ENCODE peak calls at places on chromosomes 1 and 21, in six cellular contexts. One of them, this sample, is unnamed.

GRCh38 chr1:25820247-25821111 is 725 bp downstream of the MTFR1L start:
- DNase-seq in SJSA1: peak
- DNase-seq in astrocyte: peak
- DNase-seq in hypothalamus: no peak
- DNase-seq in activated T-cell treated with anti-CD3 and anti-CD28 coated beads, Interleukin-2, amount 50 U/mL, for 72 hours: peak
- DNase-seq in hepatic stellate cell: peak
- DNase-seq in this sample: peak

GRCh38 chr21:42299324-42300044 is 15.7 kb downstream of the TFF3 start:
- DNase-seq in activated T-cell treated with anti-CD3 and anti-CD28 coated beads, Interleukin-2, amount 50 U/mL, for 72 hours: peak
- DNase-seq in astrocyte: no peak
- DNase-seq in SJSA1: no peak
- DNase-seq in hypothalamus: no peak
- DNase-seq in hepatic stellate cell: no peak
- DNase-seq in this sample: peak

GRCh38 chr21:45364464-45365185 is 40.3 kb upstream of the COL18A1 start:
- DNase-seq in hypothalamus: no peak
- DNase-seq in activated T-cell treated with anti-CD3 and anti-CD28 coated beads, Interleukin-2, amount 50 U/mL, for 72 hours: no peak
- DNase-seq in astrocyte: peak
- DNase-seq in hepatic stellate cell: peak
- DNase-seq in SJSA1: peak
- DNase-seq in this sample: peak

GRCh38 chr21:38804617-38805281 is 980 bp upstream of the ETS2 start:
- DNase-seq in activated T-cell treated with anti-CD3 and anti-CD28 coated beads, Interleukin-2, amount 50 U/mL, for 72 hours: peak
- DNase-seq in hypothalamus: peak
- DNase-seq in hepatic stellate cell: peak
- DNase-seq in SJSA1: peak
- DNase-seq in astrocyte: peak
- DNase-seq in this sample: peak

GRCh38 chr1:150895618-150896017 is 8.7 kb downstream of the CTXND2 start:
- DNase-seq in astrocyte: peak
- DNase-seq in SJSA1: no peak
- DNase-seq in hypothalamus: no peak
- DNase-seq in hepatic stellate cell: no peak
- DNase-seq in activated T-cell treated with anti-CD3 and anti-CD28 coated beads, Interleukin-2, amount 50 U/mL, for 72 hours: no peak
- DNase-seq in this sample: no peak

GRCh38 chr1:180926164-180926981 is 13.7 kb downstream of the KIAA1614 start:
- DNase-seq in SJSA1: no peak
- DNase-seq in activated T-cell treated with anti-CD3 and anti-CD28 coated beads, Interleukin-2, amount 50 U/mL, for 72 hours: no peak
- DNase-seq in hypothalamus: peak
- DNase-seq in hepatic stellate cell: peak
- DNase-seq in astrocyte: peak
- DNase-seq in this sample: peak

GRCh38 chr1:55131801-55132200 is 83.4 kb downstream of the USP24 start:
- DNase-seq in activated T-cell treated with anti-CD3 and anti-CD28 coated beads, Interleukin-2, amount 50 U/mL, for 72 hours: no peak
- DNase-seq in hepatic stellate cell: peak
- DNase-seq in SJSA1: no peak
- DNase-seq in astrocyte: peak
- DNase-seq in hypothalamus: no peak
- DNase-seq in this sample: no peak

GRCh38 chr1:1364266-1364665 is 5.9 kb upstream of the MXRA8 start:
- DNase-seq in activated T-cell treated with anti-CD3 and anti-CD28 coated beads, Interleukin-2, amount 50 U/mL, for 72 hours: no peak
- DNase-seq in hypothalamus: no peak
- DNase-seq in hepatic stellate cell: no peak
- DNase-seq in astrocyte: no peak
- DNase-seq in SJSA1: no peak
- DNase-seq in this sample: no peak